ENCODE peak calls at places on chromosome 9, in five cellular contexts. A is small intestine, V is heart right ventricle, B is GM23248, W is uterus. Q is an unnamed sample. For H3K4me1 and H3K9me3, the result is how much of the 10 kb centered on the place peaks cover.

GRCh38 chr9:125932012-125932411 is 184.8 kb downstream of the PBX3 start:
- DNase-seq in A (no peak), V (peak), B (peak), W (peak), Q (peak)

GRCh38 chr9:38255599-38255998 is 136.9 kb upstream of the ALDH1B1 start:
- DNase-seq in A (no peak), V (no peak), B (no peak), W (no peak), Q (no peak)

GRCh38 chr9:38026021-38026809 is 42.8 kb downstream of the SHB start:
- DNase-seq in A (no peak), V (peak), B (peak), W (peak), Q (no peak)

GRCh38 chr9:136001231-136001630 is 40.1 kb upstream of the UBAC1 start:
- DNase-seq in A (no peak), V (no peak), B (no peak), W (no peak), Q (no peak)

GRCh38 chr9:4016789-4017188 is 283.1 kb downstream of the GLIS3 start:
- DNase-seq in A (no peak), V (no peak), B (no peak), W (no peak), Q (no peak)

GRCh38 chr9:93864840-93865239 is 90.3 kb downstream of the BARX1 start:
- DNase-seq in A (no peak), V (no peak), B (no peak), W (no peak), Q (no peak)

GRCh38 chr9:92467511-92467910 is 14.8 kb downstream of the ASPN start:
- DNase-seq in A (no peak), V (no peak), B (peak), W (no peak), Q (no peak)

GRCh38 chr9:40925149-40925548 is 203.3 kb downstream of the FOXD4L6 start:
- DNase-seq in A (no peak), V (no peak), B (no peak), W (no peak), Q (no peak)

GRCh38 chr9:111627260-111627963 is 3.7 kb upstream of the DNAJC25 start:
- DNase-seq in A (peak), V (no peak), B (no peak), W (no peak), Q (peak)

GRCh38 chr9:72585737-72586136 is 64.3 kb downstream of the TMC1 start:
- DNase-seq in A (no peak), V (no peak), B (peak), W (no peak), Q (no peak)

GRCh38 chr9:23598994-23599393 is 227.0 kb downstream of the ELAVL2 start:
- DNase-seq in A (no peak), V (no peak), B (no peak), W (no peak), Q (no peak)

GRCh38 chr9:38272710-38273109 is 119.8 kb upstream of the ALDH1B1 start:
- DNase-seq in A (no peak), V (no peak), B (no peak), W (no peak), Q (no peak)

GRCh38 chr9:105887679-105888078 is 193.3 kb downstream of the TMEM38B start:
- DNase-seq in A (no peak), V (no peak), B (no peak), W (no peak), Q (no peak)

GRCh38 chr9:134694714-134695113 is 53.1 kb downstream of the COL5A1 start:
- DNase-seq in A (no peak), V (no peak), B (no peak), W (no peak), Q (no peak)

GRCh38 chr9:110599468-110599867 is 19.9 kb upstream of the SVEP1 start:
- DNase-seq in A (no peak), V (no peak), B (peak), W (no peak), Q (no peak)

GRCh38 chr9:121358747-121359146 is 11.3 kb downstream of the STOM start:
- DNase-seq in A (peak), V (no peak), B (no peak), W (no peak), Q (no peak)

GRCh38 chr9:105760053-105760452 is 65.7 kb downstream of the TMEM38B start:
- DNase-seq in A (no peak), V (no peak), B (no peak), W (no peak), Q (no peak)

GRCh38 chr9:106927916-106928315 is 65.0 kb downstream of the ZNF462 start:
- DNase-seq in A (no peak), V (no peak), B (peak), W (no peak), Q (no peak)

GRCh38 chr9:21761309-21761901 is 41.0 kb upstream of the MTAP start:
- DNase-seq in A (no peak), V (no peak), B (peak), W (no peak), Q (no peak)

GRCh38 chr9:136686794-136687711 is at the start of gene AGPAT2:
- DNase-seq in A (peak), V (peak), B (peak), W (peak), Q (peak)

GRCh38 chr9:135559606-135560005 is 1.9 kb upstream of the PAEP start:
- DNase-seq in A (no peak), V (no peak), B (peak), W (no peak), Q (no peak)

GRCh38 chr9:96156578-96156977 is 145.4 kb downstream of the HSD17B3 start:
- DNase-seq in A (no peak), V (no peak), B (no peak), W (no peak), Q (no peak)

GRCh38 chr9:127053908-127054307 is 68.5 kb downstream of the ANGPTL2 start:
- DNase-seq in A (no peak), V (no peak), B (no peak), W (no peak), Q (no peak)

GRCh38 chr9:100427366-100428263 is 672 bp downstream of the MSANTD3 start:
- DNase-seq in A (peak), V (peak), B (peak), W (peak), Q (peak)

DNA sequence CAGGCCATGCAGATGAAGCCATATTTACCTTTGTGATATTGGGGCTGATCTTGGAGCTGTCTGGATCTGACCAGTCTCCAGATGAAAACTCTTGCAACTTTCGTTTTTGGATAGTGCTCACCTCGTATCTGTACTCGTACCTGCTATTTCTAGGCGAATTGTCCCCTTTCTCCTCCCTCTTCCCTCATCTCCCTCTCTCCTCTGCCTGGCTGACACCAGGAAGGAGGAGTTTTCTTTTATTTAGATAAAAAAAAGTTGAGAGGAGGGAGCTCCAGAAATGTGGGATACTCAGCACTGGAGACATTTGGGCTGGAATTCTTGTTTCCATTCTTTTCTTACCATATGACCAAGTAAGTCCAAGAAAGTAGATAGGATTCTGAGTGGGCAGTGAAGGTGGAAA is 54.6 kb upstream of the ABL1 start:
- DNase-seq in A (no peak), V (no peak), B (peak), W (no peak), Q (no peak)
- H3K4me3 ChIP-seq in A (no peak), V (peak), B (peak), W (peak), Q (no peak)

GRCh38 chr9:89468271-89468960 is 29.5 kb downstream of the SEMA4D start:
- DNase-seq in A (no peak), V (no peak), B (no peak), W (no peak), Q (no peak)

GRCh38 chr9:89467278-89467625 is 30.7 kb downstream of the SEMA4D start:
- DNase-seq in A (no peak), V (no peak), B (no peak), W (no peak), Q (no peak)

GRCh38 chr9:89465726-89466308 is 32.1 kb downstream of the SEMA4D start:
- DNase-seq in A (no peak), V (no peak), B (no peak), W (no peak), Q (no peak)

GRCh38 chr9:89464991-89465390 is 32.9 kb downstream of the SEMA4D start:
- DNase-seq in A (no peak), V (no peak), B (no peak), W (no peak), Q (no peak)

GRCh38 chr9:89466451-89467277 is 31.2 kb downstream of the SEMA4D start:
- DNase-seq in A (no peak), V (no peak), B (no peak), W (no peak), Q (no peak)
- H3K4me1 ChIP-seq in A (under half), V (under half), B (under half), W (under half), Q (under half)

DNA sequence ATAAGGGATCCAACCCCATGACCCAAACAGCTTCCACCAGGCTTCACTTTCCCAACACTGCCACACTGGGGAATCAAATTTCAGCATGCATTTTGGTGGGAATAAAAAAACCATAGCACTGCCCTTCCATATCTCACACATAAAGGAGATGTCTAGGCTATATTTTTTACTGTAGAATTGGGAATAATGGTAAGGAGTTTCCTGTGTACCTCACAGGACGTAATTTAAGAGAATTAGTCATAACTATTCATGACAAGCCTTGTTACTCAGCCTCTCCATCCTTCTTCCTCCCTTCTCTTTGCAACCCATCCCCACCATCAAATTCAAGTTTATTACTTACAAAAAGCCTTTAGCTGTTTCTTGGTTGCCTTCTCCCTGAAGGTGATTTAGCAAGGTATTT is 352.1 kb downstream of the MLLT3 start:
- DNase-seq in A (no peak), V (no peak), B (peak), W (no peak), Q (no peak)
- H3K9me3 ChIP-seq in A (under half), V (under half), B (under half), W (under half), Q (under half)

DNA sequence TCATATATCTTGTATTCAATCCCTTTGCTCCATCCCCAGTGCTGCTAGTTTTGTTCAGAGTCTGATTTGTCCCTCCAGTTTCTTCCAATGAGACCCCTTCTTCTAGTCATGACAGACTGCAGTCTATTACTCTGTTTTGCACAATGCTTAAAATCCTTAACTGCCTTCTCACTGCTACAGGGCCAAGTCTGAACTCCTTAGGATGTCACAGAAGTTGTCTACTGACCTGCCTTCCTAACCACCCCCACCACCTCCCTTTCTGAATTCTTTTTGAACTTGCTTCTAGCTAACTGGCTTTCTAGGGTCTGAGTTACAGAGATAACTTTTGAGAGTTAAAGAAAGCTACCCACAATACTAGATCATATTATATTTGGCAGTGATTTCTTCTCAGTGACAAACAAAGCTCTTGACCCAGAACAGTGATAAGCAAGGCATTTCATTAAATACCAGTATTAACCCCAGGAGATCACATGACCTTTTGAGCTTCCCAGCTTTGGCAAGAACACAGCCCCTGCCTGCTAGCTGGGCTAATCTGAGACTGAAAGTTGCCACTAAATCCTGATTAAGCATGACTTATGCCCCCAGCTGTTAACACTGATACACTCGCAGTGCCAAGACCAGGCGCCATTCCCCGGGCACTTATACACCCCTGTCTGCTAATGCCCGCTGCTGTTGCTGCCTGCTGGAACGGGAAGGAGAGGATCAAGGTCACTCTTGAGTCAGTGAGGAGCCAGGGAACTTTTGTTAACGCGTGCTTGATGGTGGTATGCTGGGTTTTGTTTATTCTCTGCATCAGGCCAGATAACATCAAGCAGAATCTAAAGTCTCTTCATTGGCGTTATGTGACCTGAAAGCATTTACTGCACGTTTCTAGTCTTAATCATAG is 36.4 kb upstream of the ADAMTSL1 start:
- DNase-seq in A (peak), V (peak), B (peak), W (peak), Q (no peak)
- H3K4me3 ChIP-seq in A (no peak), V (peak), B (peak), W (peak), Q (no peak)

DNA sequence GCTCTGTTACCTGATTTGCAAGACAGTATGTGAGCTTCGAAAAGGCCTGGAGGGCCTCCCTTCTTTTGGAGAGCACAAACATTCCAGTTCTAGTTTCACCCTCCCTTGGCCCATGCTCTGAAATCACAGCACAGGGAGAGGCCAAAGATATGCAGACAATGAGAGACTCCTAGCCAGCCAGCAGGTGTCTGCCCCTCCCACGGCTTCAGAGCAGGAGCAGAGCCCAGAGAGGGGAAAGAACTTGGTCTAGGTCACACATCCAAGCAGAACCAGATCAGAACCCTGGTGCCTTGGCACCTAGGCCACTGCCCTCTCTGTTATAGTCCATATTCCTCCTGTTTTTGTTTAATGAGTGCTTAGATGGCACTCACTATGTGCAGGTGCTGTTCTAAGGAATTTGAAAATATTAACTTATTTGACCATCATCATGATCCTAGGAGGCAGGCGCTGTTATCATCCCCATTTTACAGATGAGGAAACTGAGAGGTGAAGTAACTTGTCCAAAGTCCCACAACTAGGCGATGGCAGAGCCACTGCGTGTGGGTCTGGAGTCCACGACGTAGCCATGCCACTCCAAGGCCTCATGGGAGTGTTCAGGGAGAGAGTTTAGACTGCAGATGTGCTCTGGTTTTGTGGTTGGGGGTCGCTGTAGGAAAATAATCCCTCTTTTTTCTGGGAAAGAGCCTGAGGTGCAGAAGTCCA is 27.2 kb downstream of the TMOD1 start:
- DNase-seq in A (no peak), V (peak), B (no peak), W (peak), Q (no peak)
- H3K4me1 ChIP-seq in A (under half), V (under half), B (under half), W (under half), Q (under half)

GRCh38 chr9:130175355-130175754 is 3.2 kb downstream of the NCS1 start:
- DNase-seq in A (no peak), V (no peak), B (no peak), W (no peak), Q (no peak)
- H3K9me3 ChIP-seq in A (under half), V (under half), B (under half), W (under half), Q (under half)

GRCh38 chr9:133141833-133142594 is 21.0 kb upstream of the RALGDS start:
- DNase-seq in A (peak), V (peak), B (no peak), W (peak), Q (no peak)

GRCh38 chr9:133142657-133143592 is 20.8 kb downstream of the GBGT1 start:
- DNase-seq in A (peak), V (no peak), B (no peak), W (no peak), Q (peak)

GRCh38 chr9:133144887-133145466 is 18.7 kb downstream of the GBGT1 start:
- DNase-seq in A (peak), V (no peak), B (peak), W (peak), Q (no peak)

GRCh38 chr9:133143639-133144141 is 20.0 kb downstream of the GBGT1 start:
- DNase-seq in A (no peak), V (no peak), B (no peak), W (no peak), Q (no peak)

DNA sequence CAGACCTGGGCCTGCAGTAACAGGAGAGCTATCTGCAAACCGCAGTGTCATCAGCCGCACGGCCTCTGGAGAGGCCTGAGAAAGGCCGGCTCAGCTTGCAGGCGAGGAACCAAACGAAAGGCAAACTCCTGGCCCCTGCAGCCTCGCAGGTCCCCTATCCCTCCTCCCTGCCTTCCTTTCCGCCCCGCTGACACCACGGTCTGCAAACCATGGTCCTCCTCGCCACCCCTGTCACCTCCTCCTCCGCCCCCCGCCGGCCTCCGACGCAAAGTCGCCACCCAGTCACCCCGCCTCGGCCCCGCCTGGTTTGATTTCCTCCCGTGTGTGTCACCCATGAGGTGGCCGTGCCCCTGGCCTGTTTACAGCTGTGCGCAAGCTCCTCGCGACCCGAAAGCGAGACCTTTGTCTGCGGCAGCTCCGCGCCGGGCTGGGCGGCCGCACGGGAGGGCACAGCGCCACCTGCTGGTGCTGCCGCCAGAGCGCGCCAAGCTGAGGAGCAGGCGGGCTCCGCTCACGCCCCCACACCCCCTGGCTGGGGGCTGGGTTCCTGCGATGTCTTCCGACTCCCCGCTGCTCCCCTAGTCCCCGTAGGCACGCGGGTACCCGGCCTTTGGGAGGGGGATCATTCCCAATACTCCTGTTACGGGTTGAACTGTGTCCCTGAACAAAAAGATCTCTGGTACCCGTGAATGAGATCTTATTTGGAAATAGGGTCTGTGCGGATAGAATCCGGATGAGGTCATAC is 19.4 kb downstream of the GBGT1 start:
- DNase-seq in A (peak), V (peak), B (peak), W (peak), Q (peak)
- H3K4me3 ChIP-seq in A (peak), V (peak), B (peak), W (peak), Q (peak)

DNA sequence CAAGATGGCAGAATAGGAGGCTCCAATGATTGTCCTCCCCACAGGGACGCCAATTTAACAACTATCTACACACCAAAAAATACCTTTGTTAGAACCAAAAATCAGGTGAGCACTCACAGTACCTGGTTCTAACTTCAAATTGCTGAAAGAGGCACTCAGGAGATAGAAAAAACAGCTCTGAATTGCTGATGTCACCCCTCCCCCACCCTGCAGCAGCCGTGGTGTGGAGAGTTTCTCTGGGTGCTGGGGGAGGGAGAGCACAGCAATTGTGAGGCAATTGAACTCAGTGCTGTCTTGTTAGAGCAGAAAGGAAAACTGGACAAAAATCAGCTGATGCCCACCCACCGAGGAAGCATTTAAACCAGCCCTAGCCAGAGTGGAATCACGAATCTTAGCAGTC is 41.8 kb downstream of the TNFSF8 start:
- DNase-seq in A (no peak), V (no peak), B (no peak), W (no peak), Q (no peak)
- H3K4me1 ChIP-seq in A (under half), V (under half), B (under half), W (under half), Q (under half)

DNA sequence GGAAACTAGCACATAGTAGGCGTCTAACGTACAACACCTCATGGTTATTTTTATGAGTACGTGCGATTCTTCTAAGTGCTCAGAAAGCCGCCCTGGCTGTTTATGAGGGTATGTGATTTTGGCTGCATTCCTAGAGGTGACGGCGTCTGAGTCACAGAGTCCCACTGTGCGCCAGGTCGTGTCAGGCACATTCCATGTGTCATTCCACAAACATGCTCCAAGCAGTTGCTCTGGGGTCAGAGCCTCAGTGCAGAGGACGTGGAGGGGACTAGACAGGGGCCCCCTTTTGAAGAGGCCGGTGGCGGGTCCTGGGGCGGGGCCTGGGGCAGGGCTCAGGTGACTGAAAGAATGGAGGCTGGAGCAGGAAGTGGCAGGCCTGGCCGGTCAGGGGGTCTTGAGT is 51.9 kb downstream of the NEK6 start:
- DNase-seq in A (no peak), V (no peak), B (peak), W (peak), Q (no peak)
- H3K9me3 ChIP-seq in A (under half), V (under half), B (under half), W (under half), Q (under half)